ENCODE peak calls at places on chromosomes 1 and 21, in seven cellular contexts. V is psoas muscle, L is upper lobe of right lung, J is lower lobe of right lung, C is suprapubic skin, K is PC-9, S is WERI-Rb-1. H is an unnamed sample.

GRCh38 chr1:27388337-27389005 is 4.0 kb upstream of the GPR3 start:
- DNase-seq in V (peak; percentile 69), L (peak; percentile 81), J (peak; percentile 81), C (no peak), K (peak; percentile 55), S (peak; percentile 83), H (no peak)

GRCh38 chr1:91523462-91523861 is 22.8 kb downstream of the CDC7 start:
- DNase-seq in V (no peak), L (no peak), J (no peak), C (no peak), K (no peak), S (no peak), H (no peak)

GRCh38 chr1:172883387-172883791 is 167.4 kb downstream of the TNFSF18 start:
- DNase-seq in V (no peak), L (no peak), J (no peak), C (no peak), K (no peak), S (no peak), H (no peak)

GRCh38 chr21:26948194-26948593 is 18.7 kb downstream of the ADAMTS5 start:
- DNase-seq in V (no peak), L (no peak), J (no peak), C (no peak), K (no peak), S (no peak), H (no peak)

GRCh38 chr21:41419921-41420862 is 5.8 kb upstream of the MX1 start:
- DNase-seq in V (peak; percentile 83), L (peak; percentile 92), J (peak; percentile 89), C (peak; percentile 91), K (peak; percentile 72), S (peak; percentile 55), H (peak; percentile 94)

GRCh38 chr1:91679446-91679845 is 178.8 kb downstream of the CDC7 start:
- DNase-seq in V (no peak), L (no peak), J (no peak), C (no peak), K (no peak), S (no peak), H (no peak)

GRCh38 chr1:243287652-243288051 is 31.8 kb downstream of the SDCCAG8 start:
- DNase-seq in V (no peak), L (no peak), J (no peak), C (no peak), K (peak; percentile 59), S (no peak), H (no peak)

GRCh38 chr1:100710881-100711660 is 8.5 kb upstream of the VCAM1 start:
- DNase-seq in V (no peak), L (no peak), J (no peak), C (no peak), K (peak; percentile 52), S (no peak), H (no peak)

GRCh38 chr1:242739246-242739645 is 214.7 kb upstream of the PLD5 start:
- DNase-seq in V (no peak), L (no peak), J (no peak), C (no peak), K (no peak), S (no peak), H (no peak)

GRCh38 chr1:4331371-4332163 is 322.8 kb upstream of the AJAP1 start:
- DNase-seq in V (no peak), L (no peak), J (no peak), C (no peak), K (no peak), S (no peak), H (no peak)

DNA sequence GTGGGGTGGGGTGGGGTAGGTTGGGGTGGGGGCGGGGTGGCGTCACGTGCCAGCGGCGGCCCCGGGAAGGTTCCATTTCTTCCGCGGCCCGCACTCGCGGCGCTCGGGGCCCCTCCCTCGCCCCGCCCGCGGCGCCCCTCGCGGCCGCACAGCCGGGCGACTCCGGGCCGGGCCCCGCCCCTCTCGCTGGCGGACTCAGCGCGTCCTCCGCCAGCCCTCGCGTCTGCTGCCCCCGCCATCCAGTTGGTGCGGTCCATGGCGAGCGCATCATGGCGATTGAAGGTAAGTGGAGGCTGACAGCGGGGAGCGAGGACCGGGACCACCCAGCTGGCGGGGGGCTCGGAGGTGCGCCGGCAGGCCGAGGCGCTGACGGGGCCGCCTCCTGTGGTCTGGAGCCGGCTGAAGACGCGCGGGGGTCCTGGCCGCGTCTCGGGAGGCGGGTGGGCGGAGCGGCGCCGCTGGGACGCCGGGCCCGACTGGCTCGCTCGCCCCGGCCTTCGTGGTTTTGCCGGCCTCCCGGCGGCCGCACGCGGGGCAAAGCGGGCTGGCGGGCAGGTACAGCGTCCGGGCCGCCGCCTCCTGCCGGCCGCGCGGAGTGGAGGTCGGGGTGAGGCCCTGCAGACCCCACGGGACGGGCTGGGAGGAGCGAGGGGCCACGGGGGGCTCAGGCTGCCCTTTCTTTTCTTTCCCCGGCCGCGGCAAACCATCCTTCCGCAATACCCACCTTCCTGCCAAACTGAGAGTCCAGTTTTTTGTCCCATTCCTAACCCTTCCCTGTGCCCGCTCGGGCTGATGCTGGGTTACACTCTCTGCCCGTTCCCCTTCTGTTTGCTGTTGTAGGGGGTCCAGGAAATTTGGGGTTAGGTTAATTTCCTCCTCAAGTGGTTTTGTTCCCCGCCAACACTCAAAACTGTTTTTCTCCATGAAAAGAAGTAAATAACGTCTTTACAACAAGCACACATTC is at the start of gene SYT14:
- DNase-seq in V (peak; percentile 21), L (no peak), J (no peak), C (no peak), K (no peak), S (peak; percentile 85), H (no peak)
- TF ChIP-seq CTCF in V (no peak), L (no peak), J (no peak), C (no peak), K (no peak), S (peak; percentile 12), H (no peak)

DNA sequence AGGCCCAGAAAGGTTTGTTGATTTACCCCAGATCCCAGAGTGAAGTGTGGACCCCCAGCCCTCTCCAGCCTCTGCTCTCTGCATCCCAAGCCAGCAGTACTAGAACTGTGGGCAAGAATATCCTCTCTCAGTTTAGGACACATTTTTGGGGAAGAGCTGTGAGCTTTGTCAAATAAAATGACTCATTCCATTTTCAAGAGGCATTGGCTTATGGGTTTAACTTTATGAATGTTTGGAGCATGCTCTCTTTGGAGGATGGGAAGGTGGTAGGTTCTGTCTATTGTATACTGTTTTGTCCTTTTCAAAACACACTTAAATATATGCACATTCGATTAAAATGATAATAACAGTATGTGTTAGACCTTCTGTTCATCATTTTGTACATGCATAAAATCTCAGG is 70.6 kb upstream of the CNTN2 start:
- DNase-seq in V (no peak), L (no peak), J (no peak), C (no peak), K (no peak), S (no peak), H (no peak)
- H3K4me3 ChIP-seq in V (no peak overlapping the region), L (no peak overlapping the region), J (no peak overlapping the region), C (no peak overlapping the region), K (no peak overlapping the region), S (no peak overlapping the region), H (no peak overlapping the region)

DNA sequence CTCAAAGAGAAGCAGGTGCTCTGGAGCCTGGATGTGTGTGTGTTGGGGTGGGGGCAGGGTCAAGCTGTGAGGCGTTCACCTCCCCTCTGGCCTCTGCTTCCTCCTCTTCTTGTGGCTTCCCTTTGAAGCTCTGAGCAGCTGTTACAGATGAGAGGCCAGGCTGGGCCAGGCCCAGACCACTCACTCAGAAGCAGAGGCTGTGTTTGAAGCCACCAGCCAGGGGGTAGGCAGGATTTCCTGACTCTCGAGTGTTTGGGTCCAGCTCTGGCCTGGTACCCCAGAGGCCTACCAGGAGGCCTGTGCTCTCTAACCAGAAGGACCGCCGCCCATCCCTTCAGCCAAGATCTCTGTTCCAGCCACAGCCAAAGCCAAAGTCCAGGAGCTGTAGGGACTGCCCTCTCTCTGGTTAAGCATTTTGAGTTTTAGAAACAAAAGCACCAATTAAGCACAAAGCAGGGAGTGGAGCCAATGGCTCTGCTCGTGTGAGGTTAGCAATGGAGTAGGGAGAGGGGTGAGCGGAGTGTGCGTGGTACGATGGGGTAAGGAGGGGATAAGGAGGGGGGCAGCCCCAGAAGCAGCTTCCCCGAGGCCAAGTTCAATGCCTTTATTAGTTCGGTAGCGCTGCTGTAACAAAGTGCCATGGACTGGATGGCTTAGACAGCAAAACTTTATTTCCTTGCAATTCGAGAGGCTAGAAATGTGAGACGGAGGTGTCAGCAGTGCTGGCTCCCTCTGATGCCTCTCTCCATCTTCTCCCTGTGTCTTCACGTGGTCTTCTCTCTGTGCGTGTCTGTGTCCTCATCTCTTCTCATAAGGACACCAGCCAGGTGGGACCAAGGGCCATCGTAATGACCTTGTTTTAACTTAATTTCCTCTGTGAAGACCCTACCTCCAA is 20.5 kb downstream of the RCSD1 start:
- DNase-seq in V (no peak), L (no peak), J (no peak), C (no peak), K (no peak), S (no peak), H (no peak)
- H3K27ac ChIP-seq in V (peak overlapping the region; percentile 78), L (no peak overlapping the region), J (peak overlapping the region; percentile 54), C (no peak overlapping the region), K (no peak overlapping the region), S (no peak overlapping the region), H (peak overlapping the region; percentile 64)

DNA sequence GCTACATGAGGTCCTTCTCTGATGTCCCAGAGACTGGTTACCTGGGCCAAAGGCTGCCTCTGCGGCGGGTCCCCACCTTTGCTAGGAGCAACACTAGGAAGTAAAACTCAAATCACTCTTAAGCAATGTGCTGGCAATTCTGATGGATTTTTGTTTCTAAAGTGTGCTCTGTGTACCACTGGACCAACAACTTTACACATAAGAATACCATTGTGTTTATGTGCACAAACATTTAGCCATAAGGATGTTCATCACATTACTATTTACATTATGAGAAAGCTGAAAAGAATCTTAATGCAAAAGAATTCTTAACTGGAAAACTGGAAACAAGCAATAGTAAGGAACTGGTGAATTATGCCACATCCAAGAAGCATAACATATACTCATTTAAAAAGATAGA is 38.6 kb downstream of the SSBP3 start:
- DNase-seq in V (no peak), L (no peak), J (no peak), C (no peak), K (peak; percentile 36), S (no peak), H (no peak)
- TF ChIP-seq CTCF in V (no peak), L (no peak), J (no peak), C (no peak), K (no peak), S (no peak), H (no peak)

GRCh38 chr1:214958491-214958890 is 124.0 kb upstream of the KCNK2 start:
- DNase-seq in V (no peak), L (no peak), J (no peak), C (no peak), K (no peak), S (no peak), H (no peak)

GRCh38 chr1:214952648-214953047 is 129.9 kb upstream of the KCNK2 start:
- DNase-seq in V (no peak), L (no peak), J (no peak), C (no peak), K (no peak), S (peak; percentile 40), H (no peak)

GRCh38 chr1:214957330-214958137 is 125.0 kb upstream of the KCNK2 start:
- DNase-seq in V (no peak), L (no peak), J (no peak), C (no peak), K (peak; percentile 44), S (no peak), H (no peak)
- H3K4me3 ChIP-seq in V (no peak overlapping the region), L (no peak overlapping the region), J (no peak overlapping the region), C (no peak overlapping the region), K (no peak overlapping the region), S (no peak overlapping the region), H (no peak overlapping the region)

GRCh38 chr1:13706058-13706457 is 6.1 kb downstream of the PRDM2 start:
- DNase-seq in V (no peak), L (no peak), J (no peak), C (no peak), K (no peak), S (no peak), H (no peak)
- H3K27ac ChIP-seq in V (no peak overlapping the region), L (no peak overlapping the region), J (no peak overlapping the region), C (no peak overlapping the region), K (no peak overlapping the region), S (no peak overlapping the region), H (no peak overlapping the region)

GRCh38 chr1:7120863-7121621 is 335.8 kb downstream of the CAMTA1 start:
- DNase-seq in V (no peak), L (no peak), J (no peak), C (peak; percentile 47), K (no peak), S (no peak), H (no peak)
- TF ChIP-seq CTCF in V (peak; percentile 18), L (no peak), J (no peak), C (no peak), K (no peak), S (no peak), H (no peak)

H was measured in coronary artery.